ENCODE peak calls at places on chromosomes 2 and 18, in four cellular contexts. A is colonic mucosa, M is endodermal cell, H is fibroblast of lung. E is an unnamed sample.

GRCh38 chr2:159290289-159290907 is 3.9 kb upstream of the WDSUB1 start:
- DNase-seq in A (peak; percentile 24), M (no peak), H (peak; percentile 98), E (no peak)

GRCh38 chr2:30421026-30421425 is 26.0 kb upstream of the LCLAT1 start:
- DNase-seq in A (no peak), M (peak; percentile 55), H (no peak), E (no peak)

GRCh38 chr2:160534996-160535395 is 41.4 kb upstream of the RBMS1 start:
- DNase-seq in A (no peak), M (no peak), H (no peak), E (no peak)

GRCh38 chr2:138373993-138374408 is 127.6 kb upstream of the SPOPL start:
- DNase-seq in A (no peak), M (no peak), H (peak; percentile 69), E (no peak)

GRCh38 chr2:104177179-104177578 is 676.7 kb upstream of the POU3F3 start:
- DNase-seq in A (no peak), M (no peak), H (no peak), E (no peak)

GRCh38 chr2:14902953-14903352 is 270.4 kb downstream of the LRATD1 start:
- DNase-seq in A (no peak), M (no peak), H (no peak), E (no peak)

GRCh38 chr2:100655936-100656534 is 93.2 kb downstream of the PDCL3 start:
- DNase-seq in A (no peak), M (no peak), H (no peak), E (no peak)

GRCh38 chr2:116435648-116436047 is 1378.8 kb upstream of the DDX18 start:
- DNase-seq in A (no peak), M (no peak), H (no peak), E (no peak)

GRCh38 chr2:60872510-60872928 is 8.9 kb upstream of the REL start:
- DNase-seq in A (no peak), M (no peak), H (no peak), E (no peak)
- H3K9ac ChIP-seq in A (no peak overlapping the region), M (no peak overlapping the region), H (no peak overlapping the region), E (no peak overlapping the region)

GRCh38 chr2:203802277-203803045 is 65.1 kb upstream of the CTLA4 start:
- DNase-seq in A (no peak), M (no peak), H (no peak), E (no peak)
- H3K4me1 ChIP-seq in A (no peaks in the 10 kb centered on the region), M (no peaks in the 10 kb centered on the region), H (peaks cover 17% of the 10 kb centered on the region), E (no peaks in the 10 kb centered on the region)

DNA sequence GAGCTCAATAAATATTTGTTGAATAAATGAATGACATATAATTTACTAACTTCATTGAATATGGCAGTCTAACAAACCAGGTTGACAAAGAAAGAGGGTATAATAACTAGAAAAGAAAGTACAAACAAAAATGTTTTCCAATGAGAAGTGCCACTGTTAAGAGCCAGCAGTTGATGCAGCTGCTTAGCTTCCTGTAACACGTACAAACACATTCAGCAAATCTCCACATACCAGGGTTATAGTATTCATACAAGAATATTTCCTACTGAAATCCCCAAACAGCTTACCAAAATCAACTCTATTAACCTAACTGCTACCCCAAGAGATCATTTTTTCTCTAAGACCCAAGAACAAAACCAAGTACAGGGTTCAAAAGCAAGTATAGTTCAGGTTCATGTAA is 77.7 kb downstream of the THADA start:
- DNase-seq in A (no peak), M (no peak), H (peak; percentile 77), E (no peak)
- TF ChIP-seq CTCF in A (no peak), M (no peak), H (no peak), E (no peak)

GRCh38 chr18:76621184-76621583 is 126.1 kb upstream of the ZNF516 start:
- DNase-seq in A (no peak), M (no peak), H (peak; percentile 27), E (no peak)
- H3K9ac ChIP-seq in A (no peak overlapping the region), M (no peak overlapping the region), H (no peak overlapping the region), E (no peak overlapping the region)

GRCh38 chr2:101729521-101730190 is 32.1 kb downstream of the MAP4K4 start:
- DNase-seq in A (no peak), M (no peak), H (no peak), E (no peak)

GRCh38 chr2:101732199-101732598 is 34.7 kb downstream of the MAP4K4 start:
- DNase-seq in A (no peak), M (no peak), H (no peak), E (no peak)

GRCh38 chr2:101725515-101726192 is 28.1 kb downstream of the MAP4K4 start:
- DNase-seq in A (no peak), M (peak; percentile 75), H (no peak), E (no peak)

GRCh38 chr2:101731221-101732054 is 33.9 kb downstream of the MAP4K4 start:
- DNase-seq in A (no peak), M (no peak), H (no peak), E (no peak)

DNA sequence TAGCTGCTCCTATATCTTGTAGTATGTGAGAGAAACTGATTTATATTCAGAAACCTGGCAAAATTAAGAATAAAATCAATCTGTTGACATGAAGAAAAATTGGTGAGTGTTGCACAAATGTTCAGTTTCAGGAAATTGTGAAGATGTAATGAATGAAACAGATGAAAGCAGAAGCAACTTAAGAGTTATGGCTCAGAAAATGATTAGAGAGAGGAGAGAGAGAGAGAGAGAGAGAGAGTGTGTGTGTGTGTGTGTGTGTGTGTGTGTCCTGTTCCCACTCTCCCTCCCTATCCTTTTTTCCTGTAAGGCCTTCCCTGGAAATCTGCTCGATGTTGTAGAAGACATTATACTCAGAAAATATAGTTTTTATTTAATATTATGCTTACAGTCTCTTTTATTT is 31.4 kb downstream of the MAP4K4 start:
- DNase-seq in A (no peak), M (no peak), H (no peak), E (no peak)
- H3K4me1 ChIP-seq in A (peaks cover 5% of the 10 kb centered on the region), M (no peaks in the 10 kb centered on the region), H (peaks cover 14% of the 10 kb centered on the region), E (no peaks in the 10 kb centered on the region)

DNA sequence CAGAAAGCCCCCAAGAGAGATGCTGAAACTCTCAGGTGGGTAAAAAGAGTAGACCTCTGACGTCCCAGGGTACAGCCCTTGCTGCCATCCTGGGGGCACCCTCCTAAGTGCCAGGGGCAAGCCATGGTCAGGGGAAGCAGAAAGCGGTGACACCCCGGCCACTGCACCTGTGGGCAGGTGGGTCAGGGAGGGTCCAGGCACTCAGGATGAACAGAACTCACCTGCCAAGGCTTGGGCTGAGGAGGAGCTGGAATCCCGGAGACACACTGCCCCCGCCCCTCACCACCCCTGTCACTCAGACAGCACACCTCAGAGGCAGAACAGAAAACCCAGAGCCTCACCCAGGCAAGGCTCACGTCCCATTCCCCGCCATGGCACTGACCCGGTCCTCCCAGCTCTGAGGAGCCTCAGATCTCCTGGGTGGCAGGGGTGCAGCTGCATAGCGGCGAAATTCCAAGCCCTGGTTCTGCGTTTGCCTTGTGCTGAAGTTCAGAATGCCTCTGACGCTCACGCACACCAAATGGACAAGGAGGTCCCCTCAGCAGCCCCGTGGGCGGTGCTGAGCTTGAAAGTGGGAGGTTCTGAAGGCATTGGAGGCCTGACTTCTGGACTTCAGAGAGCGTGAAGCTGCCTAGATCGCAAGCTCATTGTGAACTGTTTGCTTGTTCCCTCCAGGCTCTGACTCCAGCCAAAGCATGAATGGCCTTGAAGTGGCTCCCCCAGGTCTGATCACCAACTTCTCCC is 4.3 kb downstream of the GPR17 start:
- DNase-seq in A (no peak), M (no peak), H (no peak), E (peak; percentile 65)
- TF ChIP-seq CTCF in A (peak; percentile 22), M (peak; percentile 34), H (peak; percentile 1), E (no peak)

GRCh38 chr2:122105885-122106221 is 350.4 kb downstream of the TSN start:
- DNase-seq in A (no peak), M (no peak), H (no peak), E (no peak)

GRCh38 chr2:122100371-122101150 is 345.1 kb downstream of the TSN start:
- DNase-seq in A (no peak), M (peak; percentile 78), H (peak; percentile 9), E (no peak)

GRCh38 chr2:122101319-122101718 is 345.9 kb downstream of the TSN start:
- DNase-seq in A (no peak), M (peak; percentile 71), H (no peak), E (no peak)

GRCh38 chr2:122108186-122108585 is 352.7 kb downstream of the TSN start:
- DNase-seq in A (no peak), M (no peak), H (no peak), E (no peak)

DNA sequence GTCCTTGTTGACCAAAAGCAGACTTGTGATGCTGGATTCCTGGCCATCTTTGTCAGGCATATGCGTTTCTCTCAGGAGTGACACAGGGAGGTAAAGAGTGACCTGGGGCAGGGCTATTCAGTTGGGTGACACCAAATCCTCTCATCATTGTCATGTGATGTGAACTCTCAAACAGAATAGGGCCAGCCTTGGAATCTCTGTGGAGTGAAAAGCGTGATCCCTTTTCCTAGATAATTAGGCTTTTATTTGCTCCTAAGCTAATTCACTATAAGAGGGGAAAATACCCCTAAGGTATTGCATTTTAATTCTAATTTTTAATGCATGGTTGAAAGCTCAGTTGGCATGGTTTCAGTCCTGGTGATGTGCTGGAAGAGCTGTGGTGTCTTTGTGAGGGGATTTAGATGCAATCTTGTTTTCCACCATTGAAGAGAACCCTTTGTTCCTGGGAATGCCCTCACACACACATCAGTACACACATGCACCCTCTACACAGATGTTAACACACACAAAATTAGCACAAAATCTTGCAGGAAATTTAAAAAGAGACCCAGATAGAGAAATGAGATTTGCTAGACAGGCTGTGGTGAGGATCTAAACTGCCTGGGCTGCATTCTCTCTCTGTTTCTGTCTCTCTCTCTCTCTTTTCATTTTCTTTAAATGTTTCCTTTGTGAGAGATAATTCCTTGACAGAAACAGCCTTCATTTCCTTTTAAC is 349.9 kb downstream of the TSN start:
- DNase-seq in A (no peak), M (no peak), H (no peak), E (no peak)
- H3K9ac ChIP-seq in A (no peak overlapping the region), M (no peak overlapping the region), H (no peak overlapping the region), E (no peak overlapping the region)

GRCh38 chr2:26968001-26968400 is 2.4 kb upstream of the MAPRE3 start:
- DNase-seq in A (peak; percentile 39), M (no peak), H (no peak), E (no peak)
- H3K4me1 ChIP-seq in A (no peaks in the 10 kb centered on the region), M (no peaks in the 10 kb centered on the region), H (peaks cover 6% of the 10 kb centered on the region), E (peaks cover 4% of the 10 kb centered on the region)

E was measured in kidney.